ENCODE peak calls at places on chromosome 19, in nine cellular contexts. V is AG09309; B is activated T-cell treated with anti-CD3 and anti-CD28 coated beads for 4 hours; E is stimulated activated CD8-positive, alpha-beta memory T cell treated with anti-CD3 and anti-CD28 coated beads, Interleukin-15, amount 100 ng/mL, for 24 hours; Z is cerebellum; F is fibroblast of pulmonary artery; N is NCI-H510A; J is activated T-helper 2 cell treated with anti-CD3 and anti-CD28 coated beads, Interferon-gamma antibody, Interleukin-2, Interleukin-4, amounts not matched to agents 10 μg/mL and 5 μg/mL and 100 μg/mL, durations not matched to agents 14 hours and 24 hours and 36 hours; L is activated CD4-positive, alpha-beta T cell treated with anti-CD3 and anti-CD28 coated beads for 1 hour. T is an unnamed sample.

GRCh38 chr19:55611300-55611982 is 6.0 kb downstream of the ZNF865 start:
- DNase-seq in V (no peak), B (no peak), E (no peak), Z (no peak), F (no peak), N (no peak), J (no peak), L (no peak), T (no peak)

GRCh38 chr19:55580628-55581144 is at the start of gene ZNF579:
- DNase-seq in V (peak), B (peak), E (peak), Z (peak), F (peak), N (peak), J (peak), L (peak), T (peak)

GRCh38 chr19:36245210-36246005 is 30.5 kb downstream of the ZNF146 start:
- DNase-seq in V (no peak), B (no peak), E (no peak), Z (peak), F (no peak), N (no peak), J (no peak), L (no peak), T (no peak)

GRCh38 chr19:979318-979741 is 4.8 kb upstream of the WDR18 start:
- DNase-seq in V (no peak), B (no peak), E (no peak), Z (no peak), F (no peak), N (no peak), J (no peak), L (no peak), T (no peak)

GRCh38 chr19:48954011-48954594 is 572 bp upstream of the BAX start:
- DNase-seq in V (no peak), B (no peak), E (no peak), Z (no peak), F (no peak), N (no peak), J (no peak), L (no peak), T (no peak)

GRCh38 chr19:6590458-6591319 is at the start of gene CD70:
- DNase-seq in V (no peak), B (peak), E (no peak), Z (no peak), F (no peak), N (no peak), J (peak), L (no peak), T (peak)

GRCh38 chr19:18995804-18996241 is 37.5 kb downstream of the SUGP2 start:
- DNase-seq in V (peak), B (no peak), E (no peak), Z (peak), F (peak), N (peak), J (no peak), L (no peak), T (peak)

GRCh38 chr19:7117248-7117647 is 47.7 kb downstream of the ZNF557 start:
- DNase-seq in V (no peak), B (no peak), E (no peak), Z (no peak), F (no peak), N (no peak), J (no peak), L (no peak), T (no peak)

GRCh38 chr19:55341191-55342043 is 1.7 kb downstream of the KMT5C start:
- DNase-seq in V (no peak), B (peak), E (no peak), Z (peak), F (peak), N (peak), J (peak), L (peak), T (no peak)

GRCh38 chr19:13794388-13794751 is 873 bp upstream of the ZSWIM4 start:
- DNase-seq in V (peak), B (no peak), E (no peak), Z (no peak), F (peak), N (no peak), J (no peak), L (no peak), T (no peak)

GRCh38 chr19:32824906-32825608 is 44.5 kb downstream of the SLC7A9 start:
- DNase-seq in V (no peak), B (no peak), E (no peak), Z (no peak), F (no peak), N (peak), J (no peak), L (no peak), T (no peak)

GRCh38 chr19:19423322-19423721 is 17.8 kb downstream of the GATAD2A start:
- DNase-seq in V (no peak), B (no peak), E (no peak), Z (no peak), F (no peak), N (no peak), J (no peak), L (no peak), T (no peak)

GRCh38 chr19:1690570-1691307 is 38.3 kb upstream of the TCF3 start:
- DNase-seq in V (no peak), B (no peak), E (no peak), Z (no peak), F (peak), N (no peak), J (peak), L (no peak), T (peak)

GRCh38 chr19:45645631-45646344 is 6.6 kb upstream of the EML2 start:
- DNase-seq in V (no peak), B (peak), E (peak), Z (peak), F (peak), N (peak), J (peak), L (peak), T (peak)

GRCh38 chr19:38617283-38617763 is 430 bp downstream of the MAP4K1 start:
- DNase-seq in V (no peak), B (no peak), E (peak), Z (no peak), F (no peak), N (no peak), J (no peak), L (no peak), T (no peak)

GRCh38 chr19:45059258-45059965 is 16.9 kb downstream of the ZNF296 start:
- DNase-seq in V (no peak), B (peak), E (peak), Z (no peak), F (peak), N (peak), J (peak), L (peak), T (peak)

GRCh38 chr19:2014731-2015610 is 543 bp downstream of the BTBD2 start:
- DNase-seq in V (no peak), B (no peak), E (no peak), Z (no peak), F (no peak), N (no peak), J (no peak), L (no peak), T (no peak)

GRCh38 chr19:50844296-50844935 is 10.3 kb upstream of the KLK3 start:
- DNase-seq in V (no peak), B (no peak), E (no peak), Z (no peak), F (no peak), N (no peak), J (no peak), L (no peak), T (no peak)

GRCh38 chr19:5001547-5002131 is 32.7 kb downstream of the KDM4B start:
- DNase-seq in V (peak), B (peak), E (peak), Z (no peak), F (peak), N (no peak), J (no peak), L (no peak), T (peak)

GRCh38 chr19:1945899-1946298 is 4.9 kb downstream of the CSNK1G2 start:
- DNase-seq in V (no peak), B (no peak), E (no peak), Z (no peak), F (peak), N (no peak), J (no peak), L (no peak), T (no peak)

GRCh38 chr19:41175825-41176734 is 16.9 kb upstream of the CYP2S1 start:
- DNase-seq in V (peak), B (peak), E (no peak), Z (no peak), F (peak), N (no peak), J (peak), L (peak), T (peak)

GRCh38 chr19:35153701-35154534 is 617 bp upstream of the FXYD5 start:
- DNase-seq in V (no peak), B (peak), E (peak), Z (no peak), F (peak), N (no peak), J (peak), L (peak), T (peak)

GRCh38 chr19:18865973-18866799 is 29.8 kb downstream of the CERS1 start:
- DNase-seq in V (no peak), B (peak), E (peak), Z (peak), F (peak), N (no peak), J (peak), L (peak), T (peak)

GRCh38 chr19:45130888-45131615 is 29.7 kb downstream of the NKPD1 start:
- DNase-seq in V (no peak), B (peak), E (no peak), Z (peak), F (no peak), N (peak), J (no peak), L (no peak), T (no peak)

GRCh38 chr19:48329167-48329891 is 4.0 kb downstream of the EMP3 start:
- DNase-seq in V (no peak), B (no peak), E (no peak), Z (no peak), F (peak), N (no peak), J (peak), L (no peak), T (no peak)

GRCh38 chr19:19866599-19867248 is 1.0 kb downstream of the ZNF253 start:
- DNase-seq in V (no peak), B (peak), E (no peak), Z (peak), F (peak), N (no peak), J (peak), L (peak), T (no peak)

GRCh38 chr19:964116-964520 is 20.0 kb upstream of the WDR18 start:
- DNase-seq in V (no peak), B (no peak), E (no peak), Z (no peak), F (no peak), N (no peak), J (no peak), L (no peak), T (no peak)

GRCh38 chr19:31214086-31214485 is 135.2 kb downstream of the TSHZ3 start:
- DNase-seq in V (peak), B (peak), E (peak), Z (no peak), F (peak), N (no peak), J (peak), L (peak), T (no peak)

GRCh38 chr19:31152906-31153305 is 196.3 kb downstream of the TSHZ3 start:
- DNase-seq in V (no peak), B (no peak), E (no peak), Z (no peak), F (no peak), N (no peak), J (no peak), L (no peak), T (no peak)

GRCh38 chr19:34962945-34963530 is 991 bp downstream of the ZNF792 start:
- DNase-seq in V (no peak), B (no peak), E (no peak), Z (peak), F (peak), N (no peak), J (no peak), L (no peak), T (no peak)

GRCh38 chr19:35266904-35267817 is 1.6 kb upstream of the USF2 start:
- DNase-seq in V (no peak), B (no peak), E (peak), Z (no peak), F (no peak), N (no peak), J (no peak), L (peak), T (peak)

GRCh38 chr19:46840157-46840942 is 10.3 kb downstream of the AP2S1 start:
- DNase-seq in V (no peak), B (no peak), E (no peak), Z (peak), F (peak), N (peak), J (peak), L (peak), T (peak)